ENCODE peak calls at places on chromosomes 11 and 22, in four cellular contexts. Z is tibial nerve, K is psoas muscle, V is brain microvascular endothelial cell. U is an unnamed sample.

GRCh38 chr11:104792861-104793260 is 105.4 kb downstream of the CASP12 start:
- DNase-seq in K (no peak), V (no peak), Z (no peak), U (no peak)

GRCh38 chr11:20873054-20873453 is 203.7 kb downstream of the NELL1 start:
- DNase-seq in Z (no peak), K (no peak), V (no peak), U (no peak)

GRCh38 chr11:36306888-36307287 is 10.8 kb downstream of the PRR5L start:
- DNase-seq in V (no peak), K (no peak), Z (no peak), U (no peak)

GRCh38 chr11:112525270-112525669 is 264.6 kb upstream of the PLET1 start:
- DNase-seq in Z (no peak), V (no peak), K (peak), U (no peak)

GRCh38 chr22:30202531-30203006 is 44.0 kb downstream of the LIF start:
- DNase-seq in K (no peak), Z (no peak), V (no peak), U (no peak)

GRCh38 chr11:65781152-65781961 is 581 bp upstream of the AP5B1 start:
- DNase-seq in V (no peak), K (peak), Z (no peak), U (no peak)

GRCh38 chr22:24953294-24954113 is 988 bp downstream of the KIAA1671 start:
- DNase-seq in K (peak), V (no peak), Z (no peak), U (no peak)

GRCh38 chr11:2743427-2744110 is 43.8 kb upstream of the KCNQ1OT1 start:
- DNase-seq in K (no peak), V (no peak), Z (no peak), U (no peak)

GRCh38 chr22:41003976-41004375 is 52.8 kb downstream of the RBX1 start:
- DNase-seq in K (no peak), Z (no peak), V (no peak), U (no peak)

GRCh38 chr11:65478411-65479183 is 20.2 kb upstream of the MALAT1 start:
- DNase-seq in V (peak), K (peak), Z (no peak), U (no peak)

GRCh38 chr11:103109818-103110388 is 677 bp downstream of the DYNC2H1 start:
- DNase-seq in V (peak), K (peak), Z (no peak), U (no peak)

GRCh38 chr11:129375731-129376657 is at the start of gene BARX2:
- DNase-seq in Z (no peak), K (no peak), V (peak), U (no peak)

GRCh38 chr11:70360211-70360610 is 38.1 kb upstream of the CTTN start:
- DNase-seq in Z (no peak), V (no peak), K (no peak), U (no peak)

GRCh38 chr11:15577519-15577918 is 462.8 kb downstream of the INSC start:
- DNase-seq in Z (no peak), V (no peak), K (no peak), U (no peak)

GRCh38 chr11:102451693-102452460 is 688 bp downstream of the TMEM123 start:
- DNase-seq in K (peak), Z (peak), V (peak), U (no peak)

GRCh38 chr22:39332441-39333064 is 13.1 kb upstream of the RPL3 start:
- DNase-seq in Z (no peak), V (no peak), K (no peak), U (no peak)

GRCh38 chr11:86706341-86707131 is 34.1 kb upstream of the ME3 start:
- DNase-seq in V (no peak), Z (no peak), K (no peak), U (no peak)

GRCh38 chr11:2586091-2586792 is 113.6 kb downstream of the KCNQ1OT1 start:
- DNase-seq in V (no peak), Z (no peak), K (peak), U (peak)

GRCh38 chr22:31046591-31047226 is 34.4 kb upstream of the SMTN start:
- DNase-seq in V (no peak), Z (peak), K (peak), U (no peak)

GRCh38 chr11:12016246-12016645 is 7.8 kb upstream of the DKK3 start:
- DNase-seq in V (no peak), Z (no peak), K (no peak), U (no peak)
- TF ChIP-seq CTCF in V (peak), Z (no peak), K (no peak), U (peak)

GRCh38 chr11:9759519-9760179 is 95.8 kb downstream of the SWAP70 start:
- DNase-seq in K (peak), V (peak), Z (peak), U (peak)

GRCh38 chr11:9756461-9756860 is 92.6 kb downstream of the SWAP70 start:
- DNase-seq in V (no peak), Z (no peak), K (no peak), U (no peak)

GRCh38 chr11:9758676-9759518 is 95.0 kb downstream of the SWAP70 start:
- DNase-seq in V (peak), Z (peak), K (peak), U (peak)

GRCh38 chr11:9756878-9757277 is 93.0 kb downstream of the SWAP70 start:
- DNase-seq in K (no peak), Z (no peak), V (no peak), U (no peak)

GRCh38 chr11:9757809-9758675 is 94.2 kb downstream of the SWAP70 start:
- DNase-seq in K (peak), V (peak), Z (peak), U (peak)
- TF ChIP-seq CTCF in K (peak), V (peak), Z (peak), U (peak)

DNA sequence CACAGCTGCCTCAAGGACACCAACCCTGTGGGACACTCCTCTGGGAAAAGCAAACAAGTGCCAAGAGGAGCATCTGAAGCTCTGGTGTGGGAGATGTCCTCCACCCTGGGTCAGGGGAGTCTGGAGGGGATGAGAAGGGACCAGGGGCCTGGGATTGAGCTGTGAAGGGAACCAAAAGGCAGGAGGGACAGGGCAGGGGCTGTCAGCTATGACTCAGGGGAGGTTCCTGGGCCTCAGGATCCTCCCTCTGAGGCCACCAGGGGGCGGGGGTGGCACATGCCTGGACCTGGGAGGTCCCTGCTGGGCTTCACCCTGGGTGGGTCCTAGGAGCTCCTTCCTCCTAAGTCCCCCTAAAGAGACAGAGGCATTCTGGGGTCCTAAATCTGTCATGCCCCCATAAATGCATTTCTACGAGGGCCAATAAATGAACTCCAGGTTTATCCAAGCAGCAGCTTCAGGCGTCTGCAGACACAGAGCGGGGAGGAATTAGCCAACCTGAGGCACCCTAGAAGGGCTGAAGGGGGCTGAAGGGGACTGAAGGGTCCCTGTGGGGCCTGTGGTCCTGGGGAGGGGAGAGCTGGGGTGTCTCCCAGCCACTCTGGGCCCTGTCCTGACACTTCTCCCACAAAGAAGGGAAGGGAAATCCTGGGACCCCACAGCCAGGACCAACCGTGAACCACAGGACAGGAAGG is 31.9 kb upstream of the IGLL5 start:
- DNase-seq in K (no peak), V (no peak), Z (no peak), U (no peak)
- TF ChIP-seq CTCF in K (no peak), V (peak), Z (no peak), U (peak)

DNA sequence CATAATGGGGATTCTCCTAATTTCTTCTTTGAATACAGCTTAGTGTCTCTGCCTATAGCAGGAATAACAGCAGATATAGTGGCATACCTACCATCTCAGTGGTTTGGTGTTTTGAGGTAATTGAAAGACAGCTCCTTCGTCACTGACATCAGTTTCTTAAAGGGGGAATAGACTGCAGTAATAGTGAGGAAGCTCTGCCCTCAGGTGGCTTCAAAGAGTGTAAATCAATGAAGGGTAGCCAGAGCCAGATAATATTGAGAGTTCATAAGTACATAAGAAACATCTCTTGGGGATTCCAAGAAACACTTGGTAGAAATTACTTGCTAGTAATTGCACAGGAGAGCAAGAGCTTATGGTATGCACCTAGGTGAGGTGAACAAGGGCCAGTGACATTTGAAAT is 4.4 kb downstream of the OR6M1 start:
- DNase-seq in Z (no peak), K (no peak), V (no peak), U (no peak)
- TF ChIP-seq CTCF in Z (no peak), K (no peak), V (no peak), U (no peak)

GRCh38 chr11:77557553-77557952 is 32.2 kb upstream of the AQP11 start:
- DNase-seq in Z (no peak), V (peak), K (no peak), U (peak)
- TF ChIP-seq CTCF in Z (no peak), V (peak), K (no peak), U (peak)

DNA sequence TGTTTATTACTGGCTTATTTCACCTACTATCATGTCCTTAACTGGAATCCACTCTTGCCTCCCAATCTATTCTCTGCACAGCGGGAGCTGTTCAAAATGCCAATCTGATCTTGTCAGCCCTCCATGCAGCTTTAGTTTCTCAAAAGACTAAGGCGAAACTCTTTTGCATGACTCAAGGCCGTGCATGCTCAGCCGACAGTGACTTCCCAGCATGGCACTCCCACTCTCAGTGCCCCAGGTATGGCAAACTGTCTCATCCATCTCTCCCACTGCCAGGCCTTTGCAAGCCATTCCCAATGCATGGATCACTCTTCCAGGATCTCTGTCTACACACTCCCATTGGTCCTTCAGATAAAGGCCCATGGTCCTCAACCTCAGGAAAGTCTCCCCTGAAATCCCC is 245.9 kb downstream of the LARGE1 start:
- DNase-seq in V (no peak), Z (no peak), K (no peak), U (no peak)
- TF ChIP-seq CTCF in V (no peak), Z (no peak), K (no peak), U (no peak)

GRCh38 chr11:18540207-18541009 is 13.7 kb upstream of the TSG101 start:
- DNase-seq in V (no peak), Z (no peak), K (no peak), U (no peak)
- TF ChIP-seq CTCF in V (peak), Z (no peak), K (peak), U (peak)

DNA sequence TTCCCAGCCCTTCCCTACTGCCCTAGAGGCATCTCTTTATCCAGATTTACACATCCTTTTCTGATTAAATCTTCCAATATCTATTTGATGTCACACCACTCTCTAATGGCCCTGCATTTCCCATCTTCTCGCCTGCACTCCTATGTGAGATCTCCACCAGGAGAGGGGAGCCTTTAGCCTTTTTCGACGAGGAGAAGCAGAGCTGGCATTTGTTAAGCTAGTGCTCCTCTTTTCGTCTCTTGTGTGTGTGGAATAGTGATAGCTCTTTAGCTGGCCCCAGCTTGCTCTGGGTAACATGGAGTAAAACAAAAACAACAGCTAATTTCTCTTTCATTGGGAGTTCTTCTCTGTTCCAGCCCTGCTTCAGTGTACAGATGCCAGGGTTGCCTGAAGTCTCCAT is 536.5 kb downstream of the NTM start:
- DNase-seq in K (no peak), V (no peak), Z (no peak), U (no peak)
- TF ChIP-seq CTCF in K (no peak), V (peak), Z (peak), U (peak)

DNA sequence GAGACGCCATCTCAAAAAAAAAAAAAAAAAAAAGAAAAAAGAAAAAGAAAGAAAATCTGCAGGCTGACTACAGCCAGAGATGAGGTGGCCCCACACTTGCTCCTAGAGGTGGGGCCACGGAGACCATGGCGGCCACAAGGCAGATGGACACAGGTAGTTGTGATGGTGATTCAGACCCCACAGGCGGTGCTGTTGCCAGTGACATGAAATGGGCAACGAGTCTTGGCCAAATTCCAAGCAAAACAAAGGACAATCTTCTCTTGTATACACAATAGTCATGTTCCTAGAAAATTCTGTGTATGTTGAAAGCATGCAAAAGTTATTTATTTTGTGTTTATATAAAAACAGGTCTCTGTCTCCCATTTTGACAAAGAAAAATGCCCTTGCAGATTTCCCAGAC is 22.6 kb upstream of the DAGLA start:
- DNase-seq in Z (no peak), V (no peak), K (no peak), U (no peak)
- TF ChIP-seq CTCF in Z (no peak), V (no peak), K (no peak), U (no peak)

GRCh38 chr22:35930933-35931332 is 97.7 kb downstream of the RBFOX2 start:
- DNase-seq in V (peak), K (no peak), Z (no peak), U (no peak)
- TF ChIP-seq CTCF in V (peak), K (peak), Z (peak), U (peak)

U was measured in osteocyte.